ENCODE peak calls at places on chromosomes 4 and X, in four cellular contexts. E is A549; S is CD8-positive, alpha-beta T cell; N is adrenal gland. R is an unnamed sample. For H3K4me1, the result is how much of the 10 kb centered on the place peaks cover.

GRCh38 chrX:140510895-140511295 is 6.0 kb upstream of the SOX3 start:
- DNase-seq in E (no peak), S (no peak), N (no peak), R (no peak)

GRCh38 chrX:66142351-66142750 is 21.7 kb upstream of the HEPH start:
- DNase-seq in E (no peak), S (no peak), N (no peak), R (no peak)

GRCh38 chr4:139559095-139559490 is 3.1 kb upstream of the SETD7 start:
- DNase-seq in E (no peak), S (no peak), N (no peak), R (peak)

GRCh38 chr4:27121830-27122229 is 261.2 kb downstream of the STIM2 start:
- DNase-seq in E (no peak), S (no peak), N (no peak), R (no peak)

GRCh38 chr4:166128452-166128851 is 255.4 kb downstream of the TLL1 start:
- DNase-seq in E (no peak), S (no peak), N (no peak), R (no peak)

GRCh38 chr4:152308925-152309324 is 227.0 kb downstream of the FBXW7 start:
- DNase-seq in E (no peak), S (no peak), N (no peak), R (no peak)

GRCh38 chr4:145098675-145099037 is 545 bp downstream of the ABCE1 start:
- DNase-seq in E (peak), S (peak), N (peak), R (peak)

GRCh38 chr4:174930895-174931294 is 12.7 kb downstream of the ADAM29 start:
- DNase-seq in E (no peak), S (no peak), N (no peak), R (no peak)

GRCh38 chr4:112552668-112553067 is 36.7 kb upstream of the NEUROG2 start:
- DNase-seq in E (peak), S (no peak), N (no peak), R (no peak)

GRCh38 chr4:173272314-173272713 is 61.8 kb downstream of the HMGB2 start:
- DNase-seq in E (no peak), S (no peak), N (no peak), R (no peak)

GRCh38 chrX:9433596-9433995 is 31.3 kb upstream of the TBL1X start:
- DNase-seq in E (no peak), S (no peak), N (no peak), R (no peak)

GRCh38 chr4:42436950-42437349 is 39.7 kb downstream of the SHISA3 start:
- DNase-seq in E (no peak), S (no peak), N (no peak), R (no peak)

GRCh38 chrX:103678199-103678993 is 8.1 kb downstream of the MORF4L2 start:
- DNase-seq in E (no peak), S (no peak), N (no peak), R (no peak)

GRCh38 chr4:45004847-45005565 is 278.6 kb upstream of the GNPDA2 start:
- DNase-seq in E (no peak), S (no peak), N (no peak), R (no peak)

GRCh38 chrX:123731987-123732678 is 719 bp downstream of the THOC2 start:
- DNase-seq in E (peak), S (no peak), N (peak), R (peak)

GRCh38 chr4:144495944-144496343 is 150.0 kb upstream of the HHIP start:
- DNase-seq in E (no peak), S (no peak), N (no peak), R (no peak)

GRCh38 chr4:85318415-85318814 is 156.5 kb upstream of the ARHGAP24 start:
- DNase-seq in E (no peak), S (no peak), N (no peak), R (no peak)

GRCh38 chrX:108735680-108736508 is 469 bp downstream of the IRS4 start:
- DNase-seq in E (peak), S (no peak), N (no peak), R (no peak)

GRCh38 chr4:86895692-86896488 is 3.7 kb upstream of the C4orf36 start:
- DNase-seq in E (peak), S (peak), N (peak), R (peak)

GRCh38 chr4:11418610-11419009 is 10.1 kb downstream of the HS3ST1 start:
- DNase-seq in E (peak), S (no peak), N (no peak), R (no peak)

GRCh38 chrX:71432733-71433132 is 66.6 kb downstream of the TAF1 start:
- DNase-seq in E (no peak), S (no peak), N (no peak), R (no peak)

GRCh38 chr4:106595906-106596305 is 227.3 kb upstream of the GIMD1 start:
- DNase-seq in E (no peak), S (no peak), N (no peak), R (no peak)

GRCh38 chr4:110371016-110371795 is 104.7 kb upstream of the ENPEP start:
- DNase-seq in E (no peak), S (no peak), N (no peak), R (no peak)

GRCh38 chr4:91322961-91323360 is 980.8 kb upstream of the GRID2 start:
- DNase-seq in E (no peak), S (no peak), N (no peak), R (no peak)

GRCh38 chr4:137635596-137635995 is 103.3 kb upstream of the PCDH18 start:
- DNase-seq in E (no peak), S (no peak), N (no peak), R (no peak)

GRCh38 chrX:153648358-153649177 is 1.6 kb downstream of the DUSP9 start:
- DNase-seq in E (no peak), S (peak), N (peak), R (no peak)

GRCh38 chrX:134803551-134804183 is 145.4 kb upstream of the PLAC1 start:
- DNase-seq in E (no peak), S (peak), N (no peak), R (no peak)

GRCh38 chr4:142565771-142566170 is 280.3 kb downstream of the INPP4B start:
- DNase-seq in E (no peak), S (no peak), N (no peak), R (no peak)

GRCh38 chrX:39645059-39645895 is 452.5 kb downstream of the BCOR start:
- DNase-seq in E (peak), S (no peak), N (peak), R (peak)

GRCh38 chrX:119234931-119235555 is 1.0 kb upstream of the PGRMC1 start:
- DNase-seq in E (no peak), S (no peak), N (no peak), R (no peak)

GRCh38 chr4:147683172-147683571 is 791 bp downstream of the PRMT9 start:
- DNase-seq in E (no peak), S (peak), N (peak), R (no peak)

DNA sequence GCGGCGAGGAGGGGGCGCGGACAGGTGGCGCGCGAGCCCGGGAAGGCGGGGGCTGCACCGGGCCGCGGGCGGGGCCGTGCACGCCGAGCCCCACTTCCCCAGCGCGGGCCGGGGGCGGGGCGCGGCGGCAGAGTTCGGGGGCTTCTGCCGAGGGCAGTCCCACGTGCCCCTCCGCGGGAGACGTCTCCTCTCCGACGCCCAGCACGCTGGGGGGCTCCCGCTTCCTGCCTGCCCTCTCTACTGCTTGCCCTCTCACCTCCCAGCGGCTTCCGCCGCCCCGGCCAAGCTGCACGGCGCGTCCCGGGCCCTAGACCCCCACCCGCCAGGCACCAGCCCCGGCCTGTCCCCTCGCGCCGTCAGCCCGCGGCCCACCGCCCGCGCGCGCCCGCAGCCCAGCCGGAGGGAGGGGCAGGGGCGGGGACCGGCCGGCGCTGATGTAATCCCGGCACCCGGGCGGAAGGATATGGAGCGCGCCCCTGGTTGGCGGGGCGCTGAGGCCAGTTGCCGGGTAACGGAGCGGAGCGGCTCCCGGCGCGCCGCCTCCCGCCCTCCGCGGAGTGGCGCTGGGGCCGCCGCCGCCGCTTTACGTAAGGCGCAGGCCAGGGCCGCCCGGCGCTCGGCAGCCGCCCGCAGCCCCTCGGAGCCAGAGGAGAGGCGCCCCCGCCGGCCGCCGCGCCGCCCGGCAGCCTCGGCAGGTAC is at the start of gene KIAA0232:
- DNase-seq in E (peak), S (peak), N (peak), R (peak)
- H3K4me1 ChIP-seq in E (under half), S (half or more), N (under half), R (under half)

DNA sequence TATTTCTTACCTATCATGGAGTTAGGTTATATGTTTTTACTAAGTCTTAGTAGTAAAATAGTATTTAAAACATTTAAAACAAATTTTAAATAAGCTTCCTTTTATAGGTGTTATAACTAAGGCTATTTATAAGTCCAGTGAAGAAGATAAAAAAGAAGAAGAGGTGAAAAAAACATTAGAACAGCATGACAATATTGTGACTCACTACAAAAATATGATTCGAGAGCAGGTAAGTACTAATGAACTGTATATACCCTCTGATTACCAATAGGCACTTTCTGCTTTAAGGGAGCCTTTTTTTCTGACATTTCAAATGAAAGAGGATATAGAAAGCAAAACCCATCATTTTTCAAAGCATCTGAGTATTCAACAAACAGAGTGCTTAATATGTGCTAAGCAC is 76.6 kb downstream of the USO1 start:
- DNase-seq in E (no peak), S (no peak), N (no peak), R (no peak)
- TF ChIP-seq CTCF in E (no peak), S (no peak), N (no peak), R (no peak)

GRCh38 chrX:19724409-19724808 is 163.0 kb downstream of the SH3KBP1 start:
- DNase-seq in E (no peak), S (no peak), N (no peak), R (no peak)

GRCh38 chrX:19723427-19723826 is 164.0 kb downstream of the SH3KBP1 start:
- DNase-seq in E (peak), S (no peak), N (no peak), R (no peak)

GRCh38 chrX:19728915-19729314 is 158.5 kb downstream of the SH3KBP1 start:
- DNase-seq in E (no peak), S (no peak), N (no peak), R (no peak)

GRCh38 chrX:19728083-19728648 is 159.2 kb downstream of the SH3KBP1 start:
- DNase-seq in E (no peak), S (no peak), N (no peak), R (no peak)

GRCh38 chrX:19725545-19726102 is 161.8 kb downstream of the SH3KBP1 start:
- DNase-seq in E (peak), S (no peak), N (no peak), R (no peak)
- H3K4me1 ChIP-seq in E (half or more), S (under half), N (under half), R (under half)

GRCh38 chr4:131091896-131092295 is 1995.9 kb downstream of the C4orf33 start:
- DNase-seq in E (peak), S (no peak), N (no peak), R (no peak)
- TF ChIP-seq CTCF in E (peak), S (no peak), N (peak), R (peak)

GRCh38 chrX:22041931-22042530 is 9.9 kb downstream of the PHEX start:
- DNase-seq in E (no peak), S (no peak), N (no peak), R (no peak)
- H3K4me1 ChIP-seq in E (under half), S (under half), N (under half), R (under half)

DNA sequence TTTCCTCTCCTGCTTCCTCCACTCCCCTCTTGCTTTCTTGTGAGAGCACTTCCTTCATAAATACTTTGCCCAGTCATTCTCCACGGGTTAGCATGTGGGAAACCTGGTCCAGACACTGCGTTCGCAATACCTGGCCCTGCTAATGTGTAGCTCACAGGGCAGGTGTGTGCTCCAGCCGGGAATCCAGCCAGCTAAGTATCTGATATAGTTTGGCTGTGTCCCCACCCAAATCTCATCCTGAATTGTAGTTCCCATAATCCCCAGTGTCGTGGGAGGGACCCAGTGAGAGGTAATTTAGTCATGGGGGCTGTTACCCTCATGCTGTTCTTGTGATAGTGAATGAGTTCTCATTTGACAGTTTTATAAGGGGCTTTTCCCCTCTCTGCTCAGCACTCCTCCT is 32.2 kb upstream of the STX18 start:
- DNase-seq in E (no peak), S (no peak), N (no peak), R (no peak)
- TF ChIP-seq CTCF in E (no peak), S (no peak), N (no peak), R (no peak)

DNA sequence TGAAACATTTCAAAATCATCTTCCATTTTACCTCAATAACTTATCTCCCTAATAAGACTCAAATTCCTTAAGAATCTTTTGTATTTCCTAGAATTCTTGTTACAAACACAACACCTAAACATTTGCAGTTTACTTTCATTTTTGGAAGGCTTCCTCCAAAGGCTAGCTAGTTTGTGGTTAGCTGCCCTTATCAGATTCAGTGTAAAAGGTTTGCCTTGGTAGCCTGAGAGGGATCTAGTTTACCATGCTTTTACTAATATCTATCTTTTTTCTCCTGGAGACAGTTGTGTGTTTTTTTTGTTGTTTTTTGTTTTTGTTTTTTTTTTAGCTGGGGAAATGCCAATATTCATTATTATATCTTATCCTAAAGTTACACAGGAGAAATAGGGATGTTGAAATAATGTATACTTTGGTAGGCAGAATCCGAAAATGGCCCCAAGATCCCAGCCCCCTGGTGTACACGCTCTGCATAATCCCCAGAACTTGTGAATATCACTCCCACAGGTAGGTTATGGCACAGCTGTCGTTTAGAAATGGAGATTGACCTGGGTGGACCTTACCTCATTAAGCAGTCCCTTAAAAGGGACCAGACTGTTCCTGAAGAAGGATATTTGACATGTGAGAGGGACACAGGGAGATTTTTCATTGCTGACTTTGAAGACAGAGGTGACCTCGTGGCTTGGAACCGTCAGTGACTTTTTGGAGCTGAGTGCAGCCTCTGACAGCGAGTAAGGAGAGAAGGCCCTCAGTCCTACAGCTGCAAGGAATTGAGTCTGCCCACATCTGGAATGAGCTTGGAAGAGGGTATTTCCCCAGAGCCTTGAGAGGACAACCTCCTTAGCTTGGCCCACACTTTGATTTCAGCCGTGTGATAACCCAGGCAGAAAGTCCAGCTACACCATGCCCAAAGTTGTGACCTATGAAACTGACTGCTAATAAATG is 33.4 kb downstream of the SEPTIN11 start:
- DNase-seq in E (no peak), S (no peak), N (no peak), R (no peak)
- H3K4me1 ChIP-seq in E (under half), S (under half), N (under half), R (under half)

R was measured in body of pancreas.